ENCODE peak calls at places on chromosomes 12 and 14, in eight cellular contexts. U is K562, L is transverse colon, D is HCT116, Y is H1, Z is stomach, X is GM12892, C is upper lobe of left lung. R is an unnamed sample.

GRCh38 chr14:89013098-89013504 is 188.7 kb downstream of the TTC8 start:
- DNase-seq in D (peak), Z (peak), U (peak), X (no peak), C (no peak), L (peak), Y (peak), R (no peak)

GRCh38 chr12:109822951-109823411 is 10.2 kb downstream of the TRPV4 start:
- DNase-seq in X (no peak), Y (no peak), Z (peak), U (no peak), C (no peak), L (no peak), D (no peak), R (no peak)

GRCh38 chr12:25889185-25889584 is 69.3 kb upstream of the RASSF8 start:
- DNase-seq in C (no peak), Y (no peak), L (no peak), X (no peak), U (no peak), Z (no peak), D (no peak), R (no peak)

GRCh38 chr12:59844775-59845174 is 248.9 kb downstream of the SLC16A7 start:
- DNase-seq in Y (no peak), C (no peak), Z (no peak), D (no peak), L (no peak), U (no peak), X (no peak), R (no peak)

GRCh38 chr12:69101505-69101904 is 137.9 kb upstream of the CPSF6 start:
- DNase-seq in L (no peak), Z (no peak), Y (no peak), U (no peak), D (no peak), X (no peak), C (no peak), R (no peak)

GRCh38 chr14:61119006-61119405 is 138.0 kb downstream of the SLC38A6 start:
- DNase-seq in L (no peak), Z (no peak), Y (no peak), C (no peak), X (no peak), U (no peak), D (no peak), R (no peak)

GRCh38 chr12:10910380-10910779 is 1.0 kb upstream of the TAS2R13 start:
- DNase-seq in Y (no peak), Z (no peak), L (no peak), U (peak), D (no peak), X (no peak), C (no peak), R (no peak)

GRCh38 chr14:35747379-35747778 is 61.7 kb downstream of the RALGAPA1 start:
- DNase-seq in Z (no peak), C (no peak), L (no peak), U (no peak), X (no peak), Y (no peak), D (no peak), R (no peak)

GRCh38 chr12:48764521-48764920 is 24.4 kb downstream of the ADCY6 start:
- DNase-seq in D (no peak), U (no peak), C (no peak), Y (no peak), L (peak), Z (peak), X (no peak), R (no peak)

GRCh38 chr14:32560213-32560857 is 231.2 kb downstream of the AKAP6 start:
- DNase-seq in Y (peak), L (peak), U (peak), C (no peak), X (no peak), Z (peak), D (peak), R (peak)

DNA sequence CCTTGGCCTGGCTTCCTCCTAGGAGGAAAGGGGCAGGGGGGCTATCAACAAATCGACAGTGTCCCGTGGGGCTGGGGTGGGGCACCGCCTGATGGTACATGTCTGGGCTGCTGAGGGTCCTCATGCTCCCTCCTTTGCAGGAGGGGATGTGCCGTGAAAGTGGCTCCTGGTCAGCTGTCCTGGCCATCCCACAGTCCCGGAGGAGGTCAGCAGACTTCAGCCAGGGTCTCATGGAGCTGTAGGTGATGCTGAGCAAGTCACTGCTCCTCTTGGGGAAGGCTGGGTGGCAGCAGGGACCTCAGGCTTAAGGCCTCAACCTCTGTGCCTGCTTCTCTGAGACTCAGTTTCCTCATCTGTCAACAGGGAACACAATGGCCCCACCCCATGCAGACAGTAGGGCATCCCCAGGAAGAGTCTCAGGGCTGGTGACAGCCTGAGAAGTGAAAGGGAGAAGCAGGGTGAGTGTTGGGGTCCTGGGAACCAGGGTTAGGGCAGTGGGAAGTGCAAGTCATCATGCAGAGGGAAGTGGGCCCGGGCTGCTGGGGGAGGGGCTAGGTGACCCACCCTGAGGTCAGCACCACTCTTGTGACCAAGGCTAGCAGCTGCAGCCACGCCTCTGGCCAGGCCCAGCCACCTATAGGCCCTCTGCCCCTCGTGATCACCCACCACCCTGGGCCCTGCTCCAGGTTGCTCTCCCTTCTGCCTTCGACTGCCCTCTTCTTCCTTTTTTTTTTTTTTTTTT is 4.4 kb upstream of the TNFAIP2 start:
- DNase-seq in L (peak), C (peak), D (no peak), Z (peak), Y (no peak), X (no peak), U (peak), R (no peak)
- TF ChIP-seq POLR2A in L (no peak), C (no peak), D (no peak), Z (no peak), Y (no peak), X (no peak), U (peak), R (no peak)

GRCh38 chr12:74537707-74538385 is at the start of gene ATXN7L3B:
- DNase-seq in U (peak), L (peak), C (peak), Y (peak), D (peak), X (peak), Z (peak), R (peak)
- TF ChIP-seq POLR2AphosphoS5 in U (peak), L (peak), C (peak), Y (peak), D (peak), X (peak), Z (peak), R (peak)

GRCh38 chr14:104881369-104881979 is 16.4 kb downstream of the CEP170B start:
- DNase-seq in U (no peak), L (no peak), D (no peak), C (peak), X (no peak), Z (no peak), Y (no peak), R (no peak)

GRCh38 chr14:104883681-104884361 is 18.8 kb downstream of the CEP170B start:
- DNase-seq in D (no peak), X (no peak), L (no peak), U (no peak), Z (no peak), Y (no peak), C (peak), R (no peak)

GRCh38 chr14:104880584-104881210 is 15.6 kb downstream of the CEP170B start:
- DNase-seq in U (no peak), Y (no peak), C (peak), X (no peak), D (no peak), L (no peak), Z (no peak), R (no peak)

GRCh38 chr14:104882991-104883660 is 18.1 kb downstream of the CEP170B start:
- DNase-seq in Z (no peak), Y (no peak), U (no peak), L (no peak), X (no peak), D (no peak), C (peak), R (no peak)

GRCh38 chr14:104882325-104882973 is 17.4 kb downstream of the CEP170B start:
- DNase-seq in C (peak), U (peak), D (peak), X (no peak), Z (peak), L (peak), Y (peak), R (peak)
- TF ChIP-seq POLR2A in C (no peak), U (no peak), D (no peak), X (no peak), Z (no peak), L (no peak), Y (no peak), R (no peak)

DNA sequence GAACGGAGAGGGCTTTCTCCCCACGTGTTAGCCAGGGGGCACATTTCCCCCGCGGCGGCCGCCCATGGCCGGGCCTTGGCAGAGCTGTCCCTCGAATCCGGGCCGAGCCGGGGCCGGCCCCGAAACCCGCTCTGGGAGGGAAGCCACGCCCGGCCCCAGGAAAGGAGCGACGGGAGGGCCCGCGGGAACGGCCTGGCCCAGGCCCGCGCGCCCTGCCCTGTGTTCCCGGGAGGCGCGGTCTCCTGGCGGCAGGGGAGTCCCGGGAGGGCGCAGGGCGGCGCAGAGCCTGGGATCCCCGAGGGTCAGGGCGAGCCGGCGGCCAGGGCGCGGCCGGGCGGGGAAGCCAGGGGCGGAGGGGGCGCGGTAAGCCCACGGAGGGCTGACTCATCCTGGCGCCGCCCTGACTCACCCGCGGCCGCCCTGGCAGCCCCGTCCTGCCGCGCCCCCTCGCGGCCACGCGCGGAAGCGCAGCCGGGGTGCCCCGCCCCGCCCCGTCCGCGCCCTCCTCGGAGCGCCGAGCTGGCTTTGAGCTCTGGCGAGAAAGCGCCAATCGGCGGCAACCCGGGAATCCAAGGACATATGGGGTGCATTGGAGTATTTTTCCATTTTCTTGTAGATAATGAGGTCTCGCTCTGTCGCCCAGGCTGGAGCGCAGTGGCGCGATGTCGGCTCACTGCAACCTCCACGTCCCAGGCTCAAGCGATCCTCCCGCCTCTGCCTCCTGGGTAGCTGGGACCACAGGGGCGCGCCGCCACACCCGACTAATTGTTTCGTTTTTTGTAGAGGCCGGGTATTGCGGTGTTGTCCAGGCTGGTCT is 31.8 kb upstream of the PLEKHG6 start:
- DNase-seq in U (peak), Y (peak), X (peak), Z (peak), L (peak), D (no peak), C (peak), R (peak)
- TF ChIP-seq POLR2AphosphoS5 in U (no peak), Y (no peak), X (no peak), Z (peak), L (no peak), D (peak), C (peak), R (no peak)

DNA sequence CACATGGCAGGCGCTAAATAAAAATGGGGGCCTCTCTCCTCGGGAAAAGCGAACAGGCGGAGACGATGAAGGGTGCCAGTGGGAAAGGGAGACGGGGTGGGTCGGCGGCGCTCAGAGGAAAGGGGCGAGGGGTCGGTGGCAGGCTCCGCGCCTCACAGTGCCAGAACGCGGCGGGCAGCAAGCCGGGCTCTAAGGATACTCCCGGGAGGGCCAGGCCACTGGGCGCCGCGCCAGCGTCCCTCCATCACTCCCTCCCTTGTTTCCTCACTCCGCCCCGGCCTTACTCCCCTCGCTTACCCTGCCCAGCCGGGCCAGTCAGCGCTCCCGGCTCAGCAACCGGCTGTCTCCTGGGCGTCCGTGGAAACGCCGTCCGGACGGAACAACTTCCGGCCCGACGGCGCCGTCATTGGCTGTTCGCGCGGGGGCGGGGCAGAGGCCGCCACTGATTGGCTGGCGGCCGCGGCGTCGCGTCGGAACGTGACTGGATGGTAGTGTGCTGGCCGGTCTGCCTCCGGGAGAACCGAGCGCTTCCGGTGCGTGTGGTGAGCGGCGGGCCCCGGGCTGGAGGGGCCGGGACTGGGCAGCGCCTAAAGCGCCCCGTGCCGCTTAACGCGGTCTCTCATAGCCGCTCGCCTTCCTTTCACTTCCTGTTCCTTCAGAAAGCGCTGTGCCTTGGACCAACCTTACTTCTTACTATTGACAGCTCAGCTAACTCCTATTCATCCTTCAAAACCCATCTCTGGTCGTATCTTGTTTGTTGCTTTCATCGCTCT is 53.0 kb downstream of the SLC25A47 start:
- DNase-seq in C (peak), Z (peak), Y (peak), L (peak), D (peak), X (peak), U (peak), R (peak)
- TF ChIP-seq POLR2A in C (peak), Z (no peak), Y (peak), L (peak), D (peak), X (peak), U (peak), R (peak)

GRCh38 chr14:29317423-29317822 is 550.8 kb downstream of the FOXG1 start:
- DNase-seq in U (no peak), L (no peak), C (no peak), D (no peak), Z (no peak), X (no peak), Y (no peak), R (no peak)

GRCh38 chr14:29316936-29317335 is 550.3 kb downstream of the FOXG1 start:
- DNase-seq in C (no peak), X (no peak), Y (no peak), U (no peak), L (no peak), Z (no peak), D (no peak), R (no peak)

GRCh38 chr14:29320261-29320660 is 553.7 kb downstream of the FOXG1 start:
- DNase-seq in L (no peak), C (no peak), D (no peak), X (no peak), Z (no peak), U (no peak), Y (no peak), R (no peak)

DNA sequence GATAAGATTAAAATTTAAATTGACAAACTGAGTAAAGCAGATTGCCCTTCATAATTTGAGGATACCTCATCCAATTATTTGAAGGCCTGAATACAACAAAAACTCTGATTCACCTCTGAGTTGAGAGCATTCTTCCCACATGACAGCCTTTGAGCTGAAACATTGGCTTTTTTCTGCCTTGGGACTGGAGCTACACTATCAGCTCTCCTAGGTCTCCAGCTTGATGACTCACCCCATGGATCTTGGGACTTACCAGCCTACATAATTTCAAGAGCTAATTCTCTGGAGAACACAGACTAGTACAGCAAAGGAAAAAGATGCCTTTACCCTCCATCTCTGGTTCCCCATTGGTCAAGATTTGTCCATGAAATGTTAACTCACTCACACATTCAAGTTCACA is 555.1 kb downstream of the FOXG1 start:
- DNase-seq in X (no peak), C (no peak), Y (no peak), L (no peak), D (no peak), Z (no peak), U (no peak), R (no peak)
- TF ChIP-seq POLR2AphosphoS5 in X (no peak), C (no peak), Y (no peak), L (no peak), D (no peak), Z (no peak), U (no peak), R (no peak)

R was measured in GM12891.